ENCODE peak calls at places on chromosome 22, in seven cellular contexts. R, B, I, G, H, D and X are unnamed samples.

GRCh38 chr22:40010752-40011145 is 16.0 kb downstream of the FAM83F start:
- DNase-seq in R (no peak), B (no peak), I (no peak), G (no peak), H (no peak), D (no peak), X (no peak)

GRCh38 chr22:35301370-35301874 is 1.7 kb downstream of the TOM1 start:
- DNase-seq in R (no peak), B (no peak), I (peak), G (peak), H (peak), D (no peak), X (no peak)

GRCh38 chr22:40588726-40589125 is 47.8 kb downstream of the MRTFA start:
- DNase-seq in R (no peak), B (no peak), I (no peak), G (no peak), H (no peak), D (no peak), X (no peak)

GRCh38 chr22:18991828-18992442 is 55.8 kb upstream of the PRODH start:
- DNase-seq in R (no peak), B (no peak), I (no peak), G (no peak), H (no peak), D (no peak), X (no peak)

GRCh38 chr22:44816141-44816540 is 63.8 kb downstream of the ARHGAP8 start:
- DNase-seq in R (no peak), B (no peak), I (no peak), G (no peak), H (no peak), D (no peak), X (no peak)

GRCh38 chr22:20533879-20534265 is 26.5 kb downstream of the MED15 start:
- DNase-seq in R (peak), B (no peak), I (no peak), G (no peak), H (no peak), D (no peak), X (peak)

GRCh38 chr22:35375031-35375430 is 5.9 kb upstream of the HMOX1 start:
- DNase-seq in R (no peak), B (no peak), I (no peak), G (peak), H (no peak), D (no peak), X (no peak)

GRCh38 chr22:46463435-46464227 is 73.8 kb downstream of the CELSR1 start:
- DNase-seq in R (no peak), B (no peak), I (peak), G (no peak), H (no peak), D (no peak), X (no peak)

GRCh38 chr22:37184380-37184755 is 3.7 kb downstream of the C1QTNF6 start:
- DNase-seq in R (no peak), B (no peak), I (peak), G (no peak), H (no peak), D (no peak), X (no peak)

GRCh38 chr22:42330953-42331525 is 60.6 kb upstream of the TCF20 start:
- DNase-seq in R (peak), B (no peak), I (no peak), G (no peak), H (peak), D (no peak), X (no peak)

GRCh38 chr22:37953062-37953436 is 352 bp downstream of the C22orf23 start:
- DNase-seq in R (no peak), B (no peak), I (no peak), G (no peak), H (no peak), D (no peak), X (no peak)

GRCh38 chr22:41285441-41285819 is 557 bp downstream of the RANGAP1 start:
- DNase-seq in R (peak), B (peak), I (peak), G (peak), H (peak), D (peak), X (no peak)

GRCh38 chr22:19761022-19761499 is 483 bp downstream of the TBX1 start:
- DNase-seq in R (no peak), B (no peak), I (no peak), G (no peak), H (no peak), D (no peak), X (no peak)

GRCh38 chr22:49956914-49957825 is 3.4 kb upstream of the PIM3 start:
- DNase-seq in R (no peak), B (no peak), I (no peak), G (no peak), H (no peak), D (no peak), X (no peak)

GRCh38 chr22:46788426-46789168 is 26.1 kb downstream of the TBC1D22A start:
- DNase-seq in R (no peak), B (no peak), I (no peak), G (no peak), H (no peak), D (no peak), X (no peak)

GRCh38 chr22:30701872-30702271 is 7.2 kb downstream of the OSBP2 start:
- DNase-seq in R (peak), B (no peak), I (no peak), G (no peak), H (no peak), D (no peak), X (no peak)

GRCh38 chr22:47089374-47089773 is 326.9 kb downstream of the TBC1D22A start:
- DNase-seq in R (no peak), B (no peak), I (no peak), G (no peak), H (no peak), D (no peak), X (no peak)

GRCh38 chr22:29625090-29625825 is 21.8 kb downstream of the NF2 start:
- DNase-seq in R (peak), B (peak), I (peak), G (peak), H (peak), D (no peak), X (peak)

GRCh38 chr22:47144791-47145425 is 382.5 kb downstream of the TBC1D22A start:
- DNase-seq in R (no peak), B (no peak), I (no peak), G (no peak), H (peak), D (no peak), X (no peak)

GRCh38 chr22:50199836-50200332 is 927 bp upstream of the SELENOO start:
- DNase-seq in R (no peak), B (no peak), I (no peak), G (no peak), H (no peak), D (no peak), X (no peak)

GRCh38 chr22:44730034-44730433 is 22.3 kb upstream of the ARHGAP8 start:
- DNase-seq in R (no peak), B (no peak), I (no peak), G (no peak), H (no peak), D (no peak), X (no peak)

GRCh38 chr22:49209452-49210195 is 618.0 kb downstream of the BRD1 start:
- DNase-seq in R (peak), B (no peak), I (peak), G (no peak), H (peak), D (no peak), X (peak)

GRCh38 chr22:22533417-22533816 is 13.3 kb upstream of the ZNF280A start:
- DNase-seq in R (no peak), B (no peak), I (no peak), G (no peak), H (no peak), D (no peak), X (no peak)

GRCh38 chr22:27719535-27720227 is 81.9 kb downstream of the MN1 start:
- DNase-seq in R (peak), B (no peak), I (no peak), G (peak), H (peak), D (no peak), X (peak)

GRCh38 chr22:36221799-36222751 is 17.3 kb downstream of the APOL2 start:
- DNase-seq in R (peak), B (peak), I (peak), G (no peak), H (peak), D (no peak), X (peak)

GRCh38 chr22:26576026-26576680 is 13.8 kb downstream of the TPST2 start:
- DNase-seq in R (no peak), B (no peak), I (no peak), G (no peak), H (no peak), D (no peak), X (no peak)

GRCh38 chr22:39236321-39237275 is 8.2 kb downstream of the PDGFB start:
- DNase-seq in R (no peak), B (peak), I (peak), G (no peak), H (peak), D (no peak), X (no peak)

GRCh38 chr22:27626675-27627443 is 174.7 kb downstream of the MN1 start:
- DNase-seq in R (no peak), B (no peak), I (no peak), G (no peak), H (no peak), D (no peak), X (no peak)

GRCh38 chr22:19635644-19636043 is 78.7 kb upstream of the SEPTIN5 start:
- DNase-seq in R (no peak), B (no peak), I (no peak), G (no peak), H (no peak), D (no peak), X (no peak)

GRCh38 chr22:49107961-49108530 is 719.6 kb downstream of the BRD1 start:
- DNase-seq in R (no peak), B (no peak), I (no peak), G (no peak), H (no peak), D (no peak), X (no peak)

GRCh38 chr22:45686842-45687241 is 15.2 kb downstream of the ATXN10 start:
- DNase-seq in R (no peak), B (no peak), I (no peak), G (no peak), H (no peak), D (no peak), X (no peak)

GRCh38 chr22:42868751-42869251 is 11.7 kb upstream of the ARFGAP3 start:
- DNase-seq in R (peak), B (no peak), I (peak), G (no peak), H (peak), D (no peak), X (peak)

GRCh38 chr22:25153961-25154685 is 45.5 kb upstream of the CRYBB3 start:
- DNase-seq in R (no peak), B (no peak), I (peak), G (peak), H (peak), D (no peak), X (peak)

GRCh38 chr22:50544746-50545253 is 899 bp upstream of the KLHDC7B start:
- DNase-seq in R (no peak), B (no peak), I (peak), G (no peak), H (no peak), D (no peak), X (no peak)